ENCODE peak calls at places on chromosomes 16 and 17, in seven cellular contexts. U, S, L, T, Z, D and W are unnamed samples.

GRCh38 chr17:4771519-4772234 is at the start of gene TM4SF5:
- DNase-seq in D (no peak), U (no peak), T (no peak), S (no peak), Z (no peak), L (no peak), W (no peak)

GRCh38 chr16:73739049-73739769 is 557.4 kb upstream of the PSMD7 start:
- DNase-seq in L (no peak), D (peak; percentile 2), Z (no peak), S (no peak), T (no peak), U (no peak), W (no peak)

GRCh38 chr16:19513377-19514053 is 8.4 kb downstream of the GDE1 start:
- DNase-seq in T (no peak), Z (no peak), U (no peak), D (peak; percentile 52), L (no peak), S (no peak), W (no peak)

GRCh38 chr17:1275962-1276736 is 3.3 kb upstream of the TRARG1 start:
- DNase-seq in S (peak; percentile 74), T (peak; percentile 72), Z (peak; percentile 29), U (peak; percentile 91), L (peak; percentile 47), D (peak; percentile 86), W (peak; percentile 64)

GRCh38 chr17:50355701-50356341 is 9.9 kb downstream of the XYLT2 start:
- DNase-seq in D (no peak), S (no peak), U (no peak), T (no peak), L (no peak), Z (no peak), W (no peak)

GRCh38 chr16:30829130-30830071 is 42.4 kb upstream of the ZNF629 start:
- DNase-seq in L (no peak), T (no peak), S (no peak), D (no peak), Z (no peak), U (no peak), W (no peak)

GRCh38 chr17:55360971-55361370 is 60.7 kb downstream of the MMD start:
- DNase-seq in L (no peak), T (no peak), Z (no peak), D (no peak), S (no peak), U (no peak), W (no peak)

GRCh38 chr16:56743840-56744239 is 13.9 kb downstream of the NUP93 start:
- DNase-seq in T (no peak), U (peak; percentile 57), D (peak; percentile 43), L (peak; percentile 33), S (no peak), Z (no peak), W (peak; percentile 56)

GRCh38 chr16:23362460-23363317 is 60.6 kb downstream of the SCNN1B start:
- DNase-seq in D (no peak), L (peak; percentile 64), S (no peak), Z (no peak), U (no peak), T (peak; percentile 6), W (no peak)

GRCh38 chr16:86663691-86664517 is 85.6 kb downstream of the FOXL1 start:
- DNase-seq in U (no peak), L (no peak), D (peak; percentile 56), Z (no peak), S (no peak), T (no peak), W (no peak)

GRCh38 chr16:77540656-77541055 is 105.8 kb upstream of the ADAMTS18 start:
- DNase-seq in D (no peak), L (no peak), U (no peak), S (no peak), Z (no peak), T (no peak), W (no peak)

GRCh38 chr17:17758443-17758842 is 77.2 kb downstream of the RAI1 start:
- DNase-seq in Z (no peak), S (no peak), L (no peak), D (no peak), T (no peak), U (no peak), W (no peak)

GRCh38 chr17:21250719-21251305 is 2.4 kb downstream of the NATD1 start:
- DNase-seq in D (peak; percentile 32), Z (no peak), U (no peak), S (no peak), L (no peak), T (no peak), W (no peak)

GRCh38 chr16:17345043-17345442 is 125.7 kb downstream of the XYLT1 start:
- DNase-seq in U (no peak), T (peak; percentile 63), Z (no peak), S (no peak), D (no peak), L (peak; percentile 82), W (no peak)

GRCh38 chr17:27974045-27974436 is 68.4 kb upstream of the NLK start:
- DNase-seq in Z (no peak), S (no peak), D (no peak), T (no peak), U (no peak), L (no peak), W (no peak)

GRCh38 chr17:39236981-39237441 is 11.3 kb upstream of the STAC2 start:
- DNase-seq in L (no peak), S (no peak), Z (no peak), U (no peak), D (no peak), T (no peak), W (no peak)

GRCh38 chr17:15264542-15264941 is 584 bp downstream of the PMP22 start:
- DNase-seq in T (no peak), Z (no peak), D (no peak), U (no peak), S (no peak), L (no peak), W (no peak)

GRCh38 chr16:976389-976931 is 5.1 kb upstream of the SOX8 start:
- DNase-seq in L (no peak), U (no peak), Z (no peak), D (no peak), T (no peak), S (no peak), W (no peak)

GRCh38 chr17:14214271-14214670 is 22.4 kb downstream of the CDRT15 start:
- DNase-seq in T (no peak), Z (no peak), L (no peak), U (no peak), D (peak; percentile 5), S (no peak), W (no peak)

DNA sequence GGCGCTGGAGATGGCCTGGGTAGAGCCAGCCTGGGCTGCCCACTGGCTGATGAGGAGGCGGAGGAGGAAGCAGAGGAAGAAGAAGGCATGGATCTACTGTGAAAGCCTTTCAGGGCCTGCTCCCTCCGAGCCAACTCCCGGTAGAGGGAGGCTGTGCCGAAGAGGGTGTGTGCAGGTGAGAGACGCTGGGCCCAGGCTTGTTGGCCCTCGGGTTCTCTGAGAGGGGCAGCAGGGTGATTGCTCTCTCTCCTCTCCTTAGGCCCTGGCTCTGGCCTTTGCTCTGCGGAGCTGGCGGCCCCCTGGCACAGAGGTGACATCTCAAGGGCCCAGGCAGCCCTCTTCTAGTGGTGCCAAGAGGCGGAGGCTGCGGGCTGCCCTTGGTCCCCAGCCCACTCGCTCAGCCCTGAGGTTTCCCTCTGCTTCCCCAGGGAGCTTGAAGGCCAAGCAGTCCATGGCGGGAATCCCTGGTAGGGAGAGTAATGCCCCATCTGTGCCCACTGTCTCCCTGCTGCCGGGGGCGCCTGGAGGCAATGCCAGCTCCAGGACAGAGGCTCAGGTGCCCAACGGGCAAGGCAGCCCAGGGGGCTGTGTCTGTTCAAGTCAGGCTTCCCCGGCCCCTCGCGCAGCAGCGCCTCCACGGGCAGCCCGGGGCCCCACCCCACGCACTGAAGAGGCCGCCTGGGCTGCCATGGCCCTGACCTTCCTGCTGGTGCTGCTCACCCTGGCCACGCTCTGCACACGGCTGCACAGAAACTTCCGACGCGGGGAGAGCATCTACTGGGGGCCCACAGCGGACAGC is 3.6 kb downstream of the TP53I13 start:
- DNase-seq in U (no peak), L (no peak), T (no peak), D (no peak), Z (no peak), S (no peak), W (no peak)
- H3K4me3 ChIP-seq in U (peak overlapping the region; percentile 48), L (peak overlapping the region; percentile 0), T (peak overlapping the region; percentile 33), D (no peak overlapping the region), Z (no peak overlapping the region), S (no peak overlapping the region), W (peak overlapping the region; percentile 35)

GRCh38 chr17:48244121-48244711 is 136.7 kb downstream of the SNX11 start:
- DNase-seq in Z (peak; percentile 73), S (no peak), L (no peak), T (no peak), D (no peak), U (no peak), W (no peak)
- H3K4me1 ChIP-seq in Z (peaks cover 89% of the 10 kb centered on the region), S (peaks cover 2% of the 10 kb centered on the region), L (no peaks in the 10 kb centered on the region), T (peaks cover 9% of the 10 kb centered on the region), D (peaks cover 40% of the 10 kb centered on the region), U (peaks cover 4% of the 10 kb centered on the region), W (peaks cover 4% of the 10 kb centered on the region)

GRCh38 chr17:44776628-44777393 is 18.0 kb downstream of the ADAM11 start:
- DNase-seq in D (no peak), L (no peak), S (no peak), Z (no peak), T (no peak), U (no peak), W (no peak)
- H3K4me3 ChIP-seq in D (no peak overlapping the region), L (no peak overlapping the region), S (no peak overlapping the region), Z (no peak overlapping the region), T (no peak overlapping the region), U (peak overlapping the region; percentile 92), W (no peak overlapping the region)

GRCh38 chr16:11796227-11797165 is 562 bp downstream of the ZC3H7A start:
- DNase-seq in U (peak; percentile 68), D (peak; percentile 86), T (peak; percentile 48), L (peak; percentile 58), S (no peak), Z (no peak), W (peak; percentile 40)

GRCh38 chr16:11799017-11799381 is 1.9 kb upstream of the ZC3H7A start:
- DNase-seq in S (no peak), U (no peak), T (no peak), L (no peak), D (no peak), Z (no peak), W (no peak)

GRCh38 chr16:11795887-11796226 is 1.2 kb downstream of the ZC3H7A start:
- DNase-seq in Z (no peak), T (no peak), L (no peak), D (no peak), S (no peak), U (no peak), W (no peak)

GRCh38 chr16:11797957-11798299 is 870 bp upstream of the ZC3H7A start:
- DNase-seq in T (no peak), U (no peak), L (no peak), S (no peak), Z (no peak), D (peak; percentile 39), W (peak; percentile 35)

DNA sequence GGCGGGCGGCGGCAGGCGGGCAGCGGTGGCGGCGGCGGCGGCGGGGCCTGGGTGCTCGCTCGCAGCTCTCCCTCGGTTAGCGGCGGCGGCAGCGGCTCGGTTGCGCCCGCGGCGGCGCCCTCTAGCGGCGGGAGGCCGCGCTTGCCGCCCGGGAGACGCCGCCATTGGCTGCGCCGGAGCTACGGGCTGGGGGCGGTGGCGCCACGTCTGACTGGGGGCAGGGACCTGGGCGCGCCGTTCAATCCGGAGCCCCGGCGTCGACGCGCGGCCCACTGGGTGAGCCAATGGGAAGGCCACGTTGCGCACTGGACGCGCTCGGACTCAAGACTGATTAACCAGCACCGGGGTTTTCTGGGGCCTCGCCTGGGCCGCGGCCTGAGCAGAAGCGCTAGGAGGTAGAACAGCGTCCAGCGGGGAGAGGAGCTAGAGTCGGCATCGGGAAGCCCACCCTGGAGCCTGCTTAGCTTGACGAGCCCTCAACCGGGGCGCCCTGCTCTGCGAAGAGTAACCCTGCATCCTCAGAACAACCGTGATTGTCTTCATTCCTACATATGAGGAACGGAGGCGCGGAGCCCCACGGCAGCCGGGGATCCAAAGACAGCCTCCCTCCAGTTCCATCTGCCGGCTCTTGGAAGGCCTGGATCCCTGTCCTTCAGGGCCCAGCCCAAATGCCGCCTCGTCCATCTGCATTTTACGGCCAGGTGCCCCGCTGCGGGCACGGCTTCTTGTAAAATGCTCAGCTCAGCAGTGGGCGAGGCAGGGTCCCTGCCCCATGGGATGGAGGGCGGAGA is at the start of gene ZC3H7A:
- DNase-seq in Z (peak; percentile 91), L (peak; percentile 95), D (peak; percentile 99), U (peak; percentile 99), T (peak; percentile 90), S (peak; percentile 96), W (peak; percentile 98)
- H3K4me1 ChIP-seq in Z (peaks cover 26% of the 10 kb centered on the region), L (no peaks in the 10 kb centered on the region), D (peaks cover 67% of the 10 kb centered on the region), U (peaks cover 23% of the 10 kb centered on the region), T (peaks cover 39% of the 10 kb centered on the region), S (peaks cover 7% of the 10 kb centered on the region), W (peaks cover 9% of the 10 kb centered on the region)